ENCODE peak calls at places on chromosome 16, in six cellular contexts. L is cardiac muscle cell, N is neural progenitor cell, E is stomach, S is colonic mucosa, Y is uterus. V is an unnamed sample.

GRCh38 chr16:65392831-65393565 is 271.1 kb upstream of the CDH11 start:
- DNase-seq in L (no peak), N (no peak), E (no peak), S (no peak), Y (no peak), V (no peak)

GRCh38 chr16:67468731-67469130 is 12.2 kb downstream of the ATP6V0D1 start:
- DNase-seq in L (no peak), N (no peak), E (no peak), S (no peak), Y (no peak), V (no peak)

GRCh38 chr16:65975049-65975708 is 391.3 kb upstream of the CDH5 start:
- DNase-seq in L (no peak), N (peak; percentile 5), E (no peak), S (no peak), Y (no peak), V (no peak)

GRCh38 chr16:49440156-49441065 is 66.8 kb downstream of the C16orf78 start:
- DNase-seq in L (no peak), N (peak; percentile 33), E (no peak), S (no peak), Y (no peak), V (no peak)

GRCh38 chr16:82633964-82634600 is 7.3 kb downstream of the CDH13 start:
- DNase-seq in L (no peak), N (no peak), E (no peak), S (peak; percentile 38), Y (no peak), V (no peak)

GRCh38 chr16:69906838-69907301 is 44.3 kb upstream of the CLEC18A start:
- DNase-seq in L (no peak), N (no peak), E (no peak), S (no peak), Y (no peak), V (no peak)

GRCh38 chr16:782766-783403 is 5.3 kb downstream of the RPUSD1 start:
- DNase-seq in L (no peak), N (no peak), E (peak; percentile 69), S (no peak), Y (no peak), V (no peak)

GRCh38 chr16:72895951-72896350 is 152.0 kb downstream of the ZFHX3 start:
- DNase-seq in L (no peak), N (no peak), E (no peak), S (no peak), Y (no peak), V (no peak)

GRCh38 chr16:19228057-19228456 is 57.5 kb upstream of the CLEC19A start:
- DNase-seq in L (no peak), N (no peak), E (no peak), S (no peak), Y (no peak), V (no peak)

GRCh38 chr16:3949287-3949686 is 68.8 kb upstream of the CREBBP start:
- DNase-seq in L (peak; percentile 68), N (no peak), E (no peak), S (no peak), Y (no peak), V (no peak)

GRCh38 chr16:3952342-3953131 is 72.0 kb upstream of the CREBBP start:
- DNase-seq in L (no peak), N (peak; percentile 53), E (no peak), S (peak; percentile 38), Y (no peak), V (peak; percentile 62)

GRCh38 chr16:76335187-76335974 is 58.2 kb downstream of the CNTNAP4 start:
- DNase-seq in L (no peak), N (peak; percentile 44), E (no peak), S (no peak), Y (no peak), V (no peak)

GRCh38 chr16:17258848-17259713 is 211.7 kb downstream of the XYLT1 start:
- DNase-seq in L (no peak), N (no peak), E (no peak), S (no peak), Y (no peak), V (no peak)

GRCh38 chr16:88309174-88309904 is 73.4 kb upstream of the ZNF469 start:
- DNase-seq in L (no peak), N (no peak), E (no peak), S (no peak), Y (no peak), V (no peak)

GRCh38 chr16:24646646-24646995 is 82.8 kb upstream of the TNRC6A start:
- DNase-seq in L (no peak), N (no peak), E (no peak), S (no peak), Y (no peak), V (no peak)

GRCh38 chr16:54938351-54939346 is 8.0 kb downstream of the IRX5 start:
- DNase-seq in L (no peak), N (peak; percentile 70), E (no peak), S (no peak), Y (no peak), V (no peak)

GRCh38 chr16:1127101-1127500 is 25.8 kb upstream of the CACNA1H start:
- DNase-seq in L (no peak), N (no peak), E (no peak), S (no peak), Y (no peak), V (no peak)

GRCh38 chr16:26186221-26186620 is 494.5 kb downstream of the HS3ST4 start:
- DNase-seq in L (no peak), N (no peak), E (no peak), S (no peak), Y (no peak), V (no peak)

GRCh38 chr16:8882041-8882617 is at the start of gene LITAFD:
- DNase-seq in L (no peak), N (no peak), E (no peak), S (no peak), Y (no peak), V (no peak)

DNA sequence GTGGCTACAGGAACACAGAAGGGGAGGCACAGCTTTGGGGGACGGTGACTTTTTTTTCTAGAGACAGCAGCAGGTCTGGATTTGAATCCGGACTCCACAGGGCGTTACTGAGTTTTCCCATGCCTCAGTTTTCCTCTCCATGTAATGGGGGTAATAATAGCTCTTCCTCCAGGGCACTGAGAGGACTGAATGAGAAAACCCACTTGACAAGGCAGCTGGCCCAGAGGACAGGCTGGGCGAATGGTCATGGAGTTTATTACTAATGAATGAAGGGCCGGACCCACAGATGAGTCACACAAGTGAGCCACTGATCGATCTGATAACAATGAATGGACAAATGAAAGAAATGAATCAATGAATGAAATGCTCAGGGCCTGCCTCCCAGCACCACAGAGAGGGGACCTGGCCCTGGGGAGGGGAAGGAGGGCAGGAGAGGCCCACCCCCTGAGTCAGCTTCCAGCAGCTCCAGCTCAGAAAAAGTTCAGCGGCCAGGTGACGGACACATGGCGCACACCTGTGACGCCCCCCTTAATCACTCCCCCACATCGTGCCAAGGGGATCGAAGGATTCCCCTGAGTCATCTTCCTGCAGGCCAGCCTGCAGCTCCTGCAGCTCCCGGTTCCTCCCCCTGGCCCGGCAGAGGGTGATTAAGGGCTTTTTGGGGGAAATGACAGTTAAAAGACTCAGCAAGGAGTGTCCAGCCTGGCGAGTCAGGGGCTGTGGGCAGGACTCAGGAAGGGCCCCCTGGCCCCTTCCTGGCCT is 54.3 kb downstream of the SOCS1 start:
- DNase-seq in L (no peak), N (peak; percentile 45), E (peak; percentile 41), S (no peak), Y (no peak), V (no peak)
- H3K4me3 ChIP-seq in L (no peak overlapping the region), N (no peak overlapping the region), E (no peak overlapping the region), S (no peak overlapping the region), Y (no peak overlapping the region), V (no peak overlapping the region)

GRCh38 chr16:86580798-86581185 is 2.4 kb downstream of the FOXL1 start:
- DNase-seq in L (no peak), N (no peak), E (no peak), S (no peak), Y (no peak), V (no peak)

GRCh38 chr16:86579268-86580062 is 1.1 kb downstream of the FOXL1 start:
- DNase-seq in L (no peak), N (peak; percentile 53), E (no peak), S (no peak), Y (no peak), V (no peak)

GRCh38 chr16:86578499-86579267 is at the start of gene FOXL1:
- DNase-seq in L (no peak), N (peak; percentile 58), E (no peak), S (no peak), Y (no peak), V (no peak)

GRCh38 chr16:86581458-86581857 is 3.1 kb downstream of the FOXL1 start:
- DNase-seq in L (no peak), N (no peak), E (no peak), S (no peak), Y (no peak), V (no peak)

GRCh38 chr16:86580063-86580797 is 1.9 kb downstream of the FOXL1 start:
- DNase-seq in L (no peak), N (no peak), E (no peak), S (no peak), Y (no peak), V (no peak)
- H3K4me3 ChIP-seq in L (no peak overlapping the region), N (no peak overlapping the region), E (peak overlapping the region; percentile 19), S (peak overlapping the region; percentile 15), Y (no peak overlapping the region), V (no peak overlapping the region)

GRCh38 chr16:57371494-57372371 is 557 bp upstream of the CX3CL1 start:
- DNase-seq in L (no peak), N (no peak), E (no peak), S (peak; percentile 55), Y (no peak), V (peak; percentile 80)
- H3K4me3 ChIP-seq in L (no peak overlapping the region), N (no peak overlapping the region), E (peak overlapping the region; percentile 42), S (peak overlapping the region; percentile 26), Y (peak overlapping the region; percentile 38), V (no peak overlapping the region)

GRCh38 chr16:28543072-28543471 is 4.3 kb upstream of the NUPR1 start:
- DNase-seq in L (no peak), N (no peak), E (peak; percentile 69), S (peak; percentile 89), Y (no peak), V (peak; percentile 72)

GRCh38 chr16:28537076-28537475 is 1.7 kb downstream of the NUPR1 start:
- DNase-seq in L (no peak), N (no peak), E (no peak), S (no peak), Y (no peak), V (no peak)

GRCh38 chr16:28534542-28535373 is 4.0 kb downstream of the NUPR1 start:
- DNase-seq in L (no peak), N (no peak), E (peak; percentile 47), S (peak; percentile 45), Y (peak; percentile 61), V (peak; percentile 82)

GRCh38 chr16:28538733-28539596 is at the start of gene NUPR1:
- DNase-seq in L (no peak), N (no peak), E (peak; percentile 95), S (peak; percentile 97), Y (peak; percentile 99), V (peak; percentile 98)

DNA sequence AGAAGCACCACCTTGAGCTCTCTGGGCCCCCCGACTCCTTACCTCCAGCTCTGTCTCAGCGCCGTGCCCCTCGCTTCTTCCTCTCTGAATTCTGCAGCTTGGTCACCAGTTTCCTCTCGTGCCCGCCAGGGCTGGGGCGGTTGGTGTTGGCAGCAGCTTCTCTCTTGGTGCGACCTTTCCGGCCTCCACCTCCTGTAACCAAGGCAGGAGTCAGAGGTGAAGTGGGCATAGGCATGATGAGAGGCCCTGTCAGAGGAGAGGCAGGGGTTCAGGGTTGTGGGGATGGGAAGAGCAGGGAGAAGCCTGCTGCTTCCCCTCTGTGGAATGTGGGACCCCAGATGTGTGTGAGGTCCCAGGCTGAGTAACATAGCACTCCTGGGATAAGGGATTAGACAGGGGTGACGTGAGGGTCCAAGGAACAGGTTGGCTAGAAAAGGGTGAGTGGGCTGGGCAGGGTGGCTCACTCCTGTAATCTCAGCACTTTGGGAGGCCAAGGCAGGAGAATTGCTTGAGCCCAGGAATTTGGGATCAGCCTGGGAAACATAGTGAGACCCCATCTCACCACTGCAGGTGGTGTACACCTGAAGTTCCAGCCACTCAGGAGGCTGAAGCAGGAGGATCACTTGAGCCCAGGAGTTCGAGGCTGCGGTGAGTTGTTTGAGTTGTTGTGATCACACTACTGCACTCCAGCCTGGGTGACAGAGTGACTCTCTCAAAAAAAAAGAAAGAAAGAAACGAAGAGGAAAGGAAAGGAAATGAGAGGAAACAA is 626 bp downstream of the NUPR1 start:
- DNase-seq in L (no peak), N (no peak), E (peak; percentile 30), S (peak; percentile 41), Y (peak; percentile 37), V (peak; percentile 32)
- H3K4me3 ChIP-seq in L (no peak overlapping the region), N (no peak overlapping the region), E (peak overlapping the region; percentile 46), S (peak overlapping the region; percentile 45), Y (peak overlapping the region; percentile 78), V (peak overlapping the region; percentile 13)